ENCODE peak calls at places on chromosomes 11 and 22, in four cellular contexts. N, C, Q and R are unnamed samples.

GRCh38 chr11:123122852-123123251 is 60.9 kb upstream of the HSPA8 start:
- DNase-seq in C (no peak), N (no peak), Q (no peak), R (no peak)

GRCh38 chr11:79441159-79441875 is 487 bp upstream of the TENM4 start:
- DNase-seq in N (peak; percentile 61), Q (peak; percentile 58), C (no peak), R (no peak)

GRCh38 chr11:65920035-65920802 is 993 bp downstream of the DRAP1 start:
- DNase-seq in Q (no peak), N (no peak), C (peak; percentile 71), R (no peak)

GRCh38 chr11:115761348-115761747 is 257.1 kb upstream of the CADM1 start:
- DNase-seq in C (no peak), N (peak; percentile 15), Q (no peak), R (no peak)

GRCh38 chr11:83044958-83045712 is 26.6 kb downstream of the RAB30 start:
- DNase-seq in C (no peak), N (peak; percentile 25), Q (peak; percentile 92), R (no peak)

GRCh38 chr11:3134651-3135490 is 30.2 kb downstream of the OSBPL5 start:
- DNase-seq in Q (no peak), C (peak; percentile 49), N (no peak), R (no peak)

GRCh38 chr11:58845342-58845741 is 838 bp upstream of the GLYATL2 start:
- DNase-seq in Q (no peak), C (no peak), N (no peak), R (no peak)

GRCh38 chr11:120917536-120918239 is 106.2 kb upstream of the TBCEL start:
- DNase-seq in C (no peak), N (no peak), Q (no peak), R (no peak)

GRCh38 chr11:113828186-113828585 is 47.2 kb downstream of the USP28 start:
- DNase-seq in N (no peak), C (no peak), Q (no peak), R (no peak)

GRCh38 chr11:47524200-47524874 is 28.6 kb downstream of the CELF1 start:
- DNase-seq in C (no peak), N (no peak), Q (no peak), R (no peak)

GRCh38 chr11:95661159-95661558 is 128.4 kb downstream of the FAM76B start:
- DNase-seq in C (no peak), N (no peak), Q (peak; percentile 6), R (no peak)

GRCh38 chr11:106177311-106177710 is 99.8 kb downstream of the AASDHPPT start:
- DNase-seq in N (peak; percentile 26), C (no peak), Q (no peak), R (no peak)

GRCh38 chr11:976431-977160 is 50.9 kb downstream of the AP2A2 start:
- DNase-seq in C (no peak), Q (no peak), N (no peak), R (no peak)

GRCh38 chr11:13772223-13773046 is 104.0 kb downstream of the FAR1 start:
- DNase-seq in C (no peak), N (peak; percentile 86), Q (peak; percentile 62), R (peak; percentile 65)

GRCh38 chr11:41050791-41051190 is 408.7 kb downstream of the LRRC4C start:
- DNase-seq in Q (no peak), N (no peak), C (no peak), R (no peak)

GRCh38 chr11:61895718-61896059 is 4.3 kb upstream of the FADS3 start:
- DNase-seq in N (no peak), C (no peak), Q (no peak), R (no peak)

GRCh38 chr11:47592276-47592675 is 1.9 kb downstream of the C1QTNF4 start:
- DNase-seq in N (no peak), Q (no peak), C (no peak), R (no peak)

GRCh38 chr11:15761235-15761634 is 595.1 kb downstream of the SOX6 start:
- DNase-seq in N (no peak), C (no peak), Q (no peak), R (no peak)

GRCh38 chr22:27391092-27391770 is 410.3 kb downstream of the MN1 start:
- DNase-seq in N (peak; percentile 43), C (no peak), Q (no peak), R (no peak)

GRCh38 chr11:128686045-128686741 is 7.7 kb upstream of the FLI1 start:
- DNase-seq in Q (no peak), C (no peak), N (peak; percentile 74), R (no peak)

GRCh38 chr11:134755535-134755934 is 343.5 kb upstream of the B3GAT1 start:
- DNase-seq in C (no peak), N (no peak), Q (no peak), R (no peak)

GRCh38 chr22:27283714-27284113 is 517.8 kb downstream of the MN1 start:
- DNase-seq in C (no peak), N (no peak), Q (peak; percentile 1), R (no peak)

GRCh38 chr11:18192988-18193387 is 20.4 kb downstream of the MRGPRX4 start:
- DNase-seq in N (peak; percentile 81), Q (no peak), C (no peak), R (no peak)

GRCh38 chr11:124897681-124898680 is at the start of gene ROBO4:
- DNase-seq in Q (peak; percentile 94), C (no peak), N (no peak), R (peak; percentile 67)

GRCh38 chr11:26931881-26932280 is 62.0 kb upstream of the FIBIN start:
- DNase-seq in Q (no peak), C (no peak), N (no peak), R (no peak)

GRCh38 chr11:326842-327580 is 6.4 kb upstream of the IFITM3 start:
- DNase-seq in N (no peak), C (peak; percentile 90), Q (peak; percentile 42), R (no peak)

GRCh38 chr22:49208768-49209252 is 618.9 kb downstream of the BRD1 start:
- DNase-seq in Q (no peak), C (peak; percentile 50), N (no peak), R (no peak)

GRCh38 chr11:102568851-102569250 is 38.3 kb upstream of the MMP7 start:
- DNase-seq in C (no peak), N (no peak), Q (no peak), R (no peak)

GRCh38 chr22:43289976-43290663 is 53.1 kb downstream of the SCUBE1 start:
- DNase-seq in Q (peak; percentile 11), C (no peak), N (no peak), R (no peak)

GRCh38 chr11:111417766-111418435 is 38.8 kb upstream of the POU2AF1 start:
- DNase-seq in C (no peak), N (no peak), Q (peak; percentile 99), R (peak; percentile 56)

DNA sequence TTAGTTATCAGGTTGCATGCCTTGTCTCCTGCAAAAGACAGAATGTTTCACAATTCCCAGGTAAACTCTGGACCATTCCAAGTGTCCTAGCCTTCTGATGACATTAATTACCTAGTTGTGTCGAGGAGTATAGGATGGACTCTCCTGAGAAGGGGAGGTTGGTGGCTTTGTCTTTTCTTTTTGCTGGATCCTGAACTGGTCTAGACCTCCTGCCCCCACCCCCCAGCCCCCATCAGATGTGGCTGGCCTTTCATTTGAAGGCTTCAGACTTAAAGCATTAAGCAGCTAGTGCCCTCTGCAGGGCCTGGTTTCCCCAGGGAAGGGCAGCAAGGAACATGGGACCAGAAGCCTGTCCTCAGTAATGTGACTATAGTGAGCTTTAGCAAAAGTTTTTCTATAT is 9.7 kb downstream of the MCAM start:
- DNase-seq in N (peak; percentile 48), Q (no peak), C (no peak), R (no peak)
- H3K4me3 ChIP-seq in N (no peak overlapping the region), Q (no peak overlapping the region), C (no peak overlapping the region), R (no peak overlapping the region)

DNA sequence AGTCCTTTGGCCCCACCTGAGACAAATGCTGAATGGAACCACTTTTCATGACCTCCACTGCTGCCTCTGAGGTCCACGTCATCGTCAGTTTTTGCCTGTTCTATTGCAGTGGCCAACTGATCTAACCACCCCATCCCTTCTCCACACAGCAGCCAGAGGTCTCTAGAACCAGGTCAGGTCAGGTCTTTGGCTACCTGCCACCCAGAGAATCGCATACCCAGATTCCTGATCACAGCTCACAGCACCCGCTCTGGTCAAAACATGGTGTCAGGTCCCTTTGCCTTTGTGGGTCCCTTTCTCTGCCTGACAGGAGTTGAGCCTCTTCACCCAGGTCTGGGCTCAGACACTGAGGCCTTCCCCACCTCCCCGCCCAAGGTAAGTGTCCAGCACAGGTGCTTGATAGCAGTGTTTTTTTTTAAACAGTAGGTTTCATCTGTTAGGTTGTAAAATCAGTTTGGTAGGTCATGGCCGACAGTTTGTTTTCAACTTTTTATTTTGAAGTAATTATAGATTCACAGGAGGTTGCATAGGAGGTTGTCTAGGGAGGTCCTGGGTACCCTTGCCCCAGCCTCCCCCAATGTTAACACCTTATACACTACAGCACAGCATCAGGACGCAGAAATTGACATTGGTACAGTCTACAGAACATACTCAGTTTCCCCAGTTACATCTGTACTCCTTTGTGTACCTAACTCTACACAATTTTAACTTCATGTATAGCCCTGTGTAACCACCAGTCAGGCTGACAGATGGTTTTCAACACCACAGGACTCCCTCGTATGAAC is 6.9 kb downstream of the C22orf39 start:
- DNase-seq in N (no peak), C (peak; percentile 80), Q (no peak), R (no peak)
- TF ChIP-seq CTCF in N (no peak), C (no peak), Q (no peak), R (no peak)

DNA sequence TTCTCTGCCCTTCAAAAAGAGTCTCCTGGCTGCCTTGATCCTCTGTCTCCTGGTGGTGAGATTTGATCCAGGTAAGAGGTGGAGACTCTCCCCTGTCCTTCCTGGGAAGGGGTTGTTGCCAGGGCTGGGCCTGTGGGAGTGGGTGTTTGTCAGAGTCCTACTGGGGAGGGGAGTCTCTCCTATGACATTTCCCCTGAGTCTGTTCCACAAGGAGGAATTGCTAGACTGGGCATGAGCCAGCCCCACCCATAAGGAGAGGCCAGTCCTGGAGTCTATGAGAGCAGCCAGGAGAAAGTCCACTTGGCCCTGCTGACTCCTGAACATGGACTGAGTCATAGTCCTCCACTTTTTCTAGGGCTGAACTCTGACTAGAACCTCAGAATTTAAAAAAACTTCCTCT is 7.4 kb downstream of the PEX26 start:
- DNase-seq in C (peak; percentile 82), N (no peak), Q (peak; percentile 34), R (no peak)
- H3K36me3 ChIP-seq in C (no peaks in the 10 kb centered on the region), N (peaks cover 24% of the 10 kb centered on the region), Q (peaks cover 51% of the 10 kb centered on the region), R (peaks cover 3% of the 10 kb centered on the region)

GRCh38 chr11:118048472-118049370 is 28.2 kb upstream of the TMPRSS4 start:
- DNase-seq in N (no peak), Q (no peak), C (no peak), R (no peak)

GRCh38 chr11:118047749-118048148 is 29.1 kb upstream of the TMPRSS4 start:
- DNase-seq in N (no peak), Q (no peak), C (no peak), R (no peak)

GRCh38 chr11:118045191-118045590 is 31.7 kb upstream of the TMPRSS4 start:
- DNase-seq in N (no peak), C (no peak), Q (no peak), R (no peak)

GRCh38 chr11:118046051-118046963 is 30.6 kb upstream of the TMPRSS4 start:
- DNase-seq in C (no peak), Q (no peak), N (no peak), R (no peak)

DNA sequence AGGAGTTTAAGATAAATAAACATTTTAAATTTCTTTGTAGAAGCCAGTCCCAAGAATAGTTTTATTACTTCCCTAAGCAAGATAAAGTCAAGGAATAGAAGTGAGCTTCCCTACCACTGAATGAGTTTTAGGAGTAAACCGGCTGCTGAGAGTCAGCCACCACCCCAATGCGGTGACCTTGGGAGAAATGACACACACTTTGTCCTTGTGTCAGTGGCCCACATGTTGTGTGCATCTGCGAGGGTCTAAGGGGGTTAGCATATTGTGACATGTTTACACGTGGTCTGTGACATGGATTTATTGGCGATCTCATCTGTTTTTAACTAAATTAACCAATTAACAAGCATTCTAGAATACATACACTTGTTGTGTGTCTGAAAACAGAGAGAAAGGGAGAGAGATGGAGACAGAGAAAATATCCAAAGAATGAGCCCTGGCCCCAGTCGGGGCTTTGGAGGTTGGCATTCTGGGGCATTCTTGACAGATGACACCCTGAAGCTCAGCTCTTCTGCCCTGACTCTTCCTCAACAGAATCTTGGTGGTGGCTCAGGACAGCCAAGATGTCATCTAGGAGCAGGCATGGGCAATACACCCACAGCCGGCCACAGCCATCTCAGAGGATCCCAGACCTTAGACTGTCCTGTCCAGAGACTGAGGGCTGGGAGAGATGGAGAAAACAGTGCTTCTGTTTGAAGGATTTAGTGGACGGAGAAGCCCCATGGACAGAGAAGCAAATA is 29.7 kb upstream of the TMPRSS4 start:
- DNase-seq in N (no peak), C (no peak), Q (no peak), R (no peak)
- H3K4me3 ChIP-seq in N (no peak overlapping the region), C (no peak overlapping the region), Q (no peak overlapping the region), R (no peak overlapping the region)